ENCODE peak calls at places on chromosomes 2 and 18, in four cellular contexts. B is stimulated activated CD4-positive, alpha-beta T cell treated with anti-CD3 and anti-CD28 coated beads, Interleukin-1b, Interleukin-23, amount 100 ng/mL, for 24 hours; L is CD8-positive, alpha-beta T cell; C is ELR. D is an unnamed sample.

GRCh38 chr18:43078485-43079092 is 36.9 kb downstream of the RIT2 start:
- DNase-seq in B (no peak), C (no peak), L (no peak), D (no peak)

GRCh38 chr2:105597831-105598293 is 146.8 kb upstream of the NCK2 start:
- DNase-seq in C (no peak), L (no peak), B (no peak), D (no peak)

GRCh38 chr2:10135296-10136089 is 13.0 kb downstream of the RRM2 start:
- DNase-seq in C (peak), L (no peak), B (no peak), D (peak)

GRCh38 chr2:237118731-237119130 is 33.0 kb downstream of the COPS8 start:
- DNase-seq in L (no peak), B (no peak), C (no peak), D (no peak)

GRCh38 chr2:240663791-240664190 is 18.9 kb downstream of the AQP12B start:
- DNase-seq in C (no peak), B (no peak), L (no peak), D (no peak)

GRCh38 chr2:100238471-100238870 is 83.8 kb downstream of the LONRF2 start:
- DNase-seq in C (no peak), L (no peak), B (no peak), D (no peak)

GRCh38 chr2:217434183-217434620 is 568.6 kb downstream of the TNS1 start:
- DNase-seq in B (no peak), C (peak), L (no peak), D (peak)

GRCh38 chr2:109699646-109700045 is 85.5 kb downstream of the SOWAHC start:
- DNase-seq in L (no peak), C (no peak), B (no peak), D (no peak)

GRCh38 chr2:144331652-144332355 is 188.1 kb downstream of the ZEB2 start:
- DNase-seq in C (no peak), L (peak), B (peak), D (peak)

GRCh38 chr2:159715451-159715850 is 3.1 kb downstream of the MARCHF7 start:
- DNase-seq in B (no peak), L (no peak), C (peak), D (no peak)

GRCh38 chr2:44342854-44343253 is 18.4 kb downstream of the PREPL start:
- DNase-seq in L (no peak), B (no peak), C (peak), D (no peak)

GRCh38 chr2:109135572-109136185 is 6.7 kb downstream of the SH3RF3 start:
- DNase-seq in B (no peak), C (no peak), L (no peak), D (no peak)

GRCh38 chr2:198883604-198884003 is 574.1 kb downstream of the SATB2 start:
- DNase-seq in L (no peak), C (peak), B (no peak), D (no peak)

GRCh38 chr2:238009563-238009962 is 42.7 kb downstream of the UBE2F start:
- DNase-seq in B (no peak), C (no peak), L (no peak), D (no peak)

GRCh38 chr2:16208241-16208797 is 268.0 kb downstream of the MYCN start:
- DNase-seq in C (no peak), B (no peak), L (no peak), D (no peak)

GRCh38 chr2:181517685-181518301 is 60.6 kb downstream of the ITGA4 start:
- DNase-seq in L (no peak), B (no peak), C (no peak), D (no peak)

D was measured in SJCRH30.